ENCODE peak calls at places on chromosome 15, in eight cellular contexts. One of them, this sample, is unnamed.

GRCh38 chr15:40092416-40093223 is 16.1 kb downstream of the BMF start:
- DNase-seq in activated T-cell treated with anti-CD3 and anti-CD28 coated beads, Interleukin-2, amount 50 U/mL, for 1 hour: no peak
- DNase-seq in H4: peak; percentile 96
- DNase-seq in stimulated activated CD4-positive, alpha-beta T cell treated with anti-CD3 and anti-CD28 coated beads, Interleukin-15, amount 100 ng/mL, for 1 hour: no peak
- DNase-seq in head of caudate nucleus: peak; percentile 49
- DNase-seq in EL: peak; percentile 57
- DNase-seq in NCI-H1105 treated with DMSO at 0.1 percent for 48 hours: peak; percentile 87
- DNase-seq in activated gamma-delta T cell treated with anti-CD3 and anti-CD28 coated beads, Interleukin-2, amount 50 U/mL, for 16 hours: no peak
- DNase-seq in this sample: no peak

GRCh38 chr15:91821458-91821857 is 32.0 kb upstream of the SLCO3A1 start:
- DNase-seq in H4: no peak
- DNase-seq in head of caudate nucleus: no peak
- DNase-seq in activated gamma-delta T cell treated with anti-CD3 and anti-CD28 coated beads, Interleukin-2, amount 50 U/mL, for 16 hours: no peak
- DNase-seq in EL: no peak
- DNase-seq in activated T-cell treated with anti-CD3 and anti-CD28 coated beads, Interleukin-2, amount 50 U/mL, for 1 hour: no peak
- DNase-seq in stimulated activated CD4-positive, alpha-beta T cell treated with anti-CD3 and anti-CD28 coated beads, Interleukin-15, amount 100 ng/mL, for 1 hour: no peak
- DNase-seq in NCI-H1105 treated with DMSO at 0.1 percent for 48 hours: no peak
- DNase-seq in this sample: no peak

GRCh38 chr15:79938143-79938542 is 32.9 kb downstream of the BCL2A1 start:
- DNase-seq in activated gamma-delta T cell treated with anti-CD3 and anti-CD28 coated beads, Interleukin-2, amount 50 U/mL, for 16 hours: no peak
- DNase-seq in NCI-H1105 treated with DMSO at 0.1 percent for 48 hours: no peak
- DNase-seq in H4: no peak
- DNase-seq in EL: no peak
- DNase-seq in activated T-cell treated with anti-CD3 and anti-CD28 coated beads, Interleukin-2, amount 50 U/mL, for 1 hour: no peak
- DNase-seq in head of caudate nucleus: no peak
- DNase-seq in stimulated activated CD4-positive, alpha-beta T cell treated with anti-CD3 and anti-CD28 coated beads, Interleukin-15, amount 100 ng/mL, for 1 hour: no peak
- DNase-seq in this sample: no peak

GRCh38 chr15:38090223-38090622 is 155.8 kb downstream of the TMCO5A start:
- DNase-seq in activated T-cell treated with anti-CD3 and anti-CD28 coated beads, Interleukin-2, amount 50 U/mL, for 1 hour: no peak
- DNase-seq in NCI-H1105 treated with DMSO at 0.1 percent for 48 hours: no peak
- DNase-seq in activated gamma-delta T cell treated with anti-CD3 and anti-CD28 coated beads, Interleukin-2, amount 50 U/mL, for 16 hours: no peak
- DNase-seq in H4: no peak
- DNase-seq in head of caudate nucleus: no peak
- DNase-seq in EL: no peak
- DNase-seq in stimulated activated CD4-positive, alpha-beta T cell treated with anti-CD3 and anti-CD28 coated beads, Interleukin-15, amount 100 ng/mL, for 1 hour: no peak
- DNase-seq in this sample: no peak

GRCh38 chr15:63391669-63392354 is 10.2 kb upstream of the CA12 start:
- DNase-seq in EL: no peak
- DNase-seq in activated T-cell treated with anti-CD3 and anti-CD28 coated beads, Interleukin-2, amount 50 U/mL, for 1 hour: no peak
- DNase-seq in activated gamma-delta T cell treated with anti-CD3 and anti-CD28 coated beads, Interleukin-2, amount 50 U/mL, for 16 hours: no peak
- DNase-seq in head of caudate nucleus: no peak
- DNase-seq in NCI-H1105 treated with DMSO at 0.1 percent for 48 hours: no peak
- DNase-seq in H4: no peak
- DNase-seq in stimulated activated CD4-positive, alpha-beta T cell treated with anti-CD3 and anti-CD28 coated beads, Interleukin-15, amount 100 ng/mL, for 1 hour: no peak
- DNase-seq in this sample: no peak

GRCh38 chr15:70892912-70893560 is 410 bp downstream of the LRRC49 start:
- DNase-seq in stimulated activated CD4-positive, alpha-beta T cell treated with anti-CD3 and anti-CD28 coated beads, Interleukin-15, amount 100 ng/mL, for 1 hour: no peak
- DNase-seq in NCI-H1105 treated with DMSO at 0.1 percent for 48 hours: peak; percentile 86
- DNase-seq in head of caudate nucleus: peak; percentile 49
- DNase-seq in EL: peak; percentile 68
- DNase-seq in H4: peak; percentile 46
- DNase-seq in activated T-cell treated with anti-CD3 and anti-CD28 coated beads, Interleukin-2, amount 50 U/mL, for 1 hour: no peak
- DNase-seq in activated gamma-delta T cell treated with anti-CD3 and anti-CD28 coated beads, Interleukin-2, amount 50 U/mL, for 16 hours: no peak
- DNase-seq in this sample: no peak

GRCh38 chr15:38216763-38217162 is 35.9 kb upstream of the SPRED1 start:
- DNase-seq in head of caudate nucleus: no peak
- DNase-seq in NCI-H1105 treated with DMSO at 0.1 percent for 48 hours: no peak
- DNase-seq in H4: no peak
- DNase-seq in activated gamma-delta T cell treated with anti-CD3 and anti-CD28 coated beads, Interleukin-2, amount 50 U/mL, for 16 hours: no peak
- DNase-seq in EL: no peak
- DNase-seq in stimulated activated CD4-positive, alpha-beta T cell treated with anti-CD3 and anti-CD28 coated beads, Interleukin-15, amount 100 ng/mL, for 1 hour: no peak
- DNase-seq in activated T-cell treated with anti-CD3 and anti-CD28 coated beads, Interleukin-2, amount 50 U/mL, for 1 hour: no peak
- DNase-seq in this sample: no peak

GRCh38 chr15:93151488-93151887 is 62.5 kb upstream of the RGMA start:
- DNase-seq in H4: no peak
- DNase-seq in NCI-H1105 treated with DMSO at 0.1 percent for 48 hours: no peak
- DNase-seq in activated T-cell treated with anti-CD3 and anti-CD28 coated beads, Interleukin-2, amount 50 U/mL, for 1 hour: no peak
- DNase-seq in head of caudate nucleus: no peak
- DNase-seq in activated gamma-delta T cell treated with anti-CD3 and anti-CD28 coated beads, Interleukin-2, amount 50 U/mL, for 16 hours: no peak
- DNase-seq in EL: no peak
- DNase-seq in stimulated activated CD4-positive, alpha-beta T cell treated with anti-CD3 and anti-CD28 coated beads, Interleukin-15, amount 100 ng/mL, for 1 hour: no peak
- DNase-seq in this sample: no peak

GRCh38 chr15:40844543-40844981 is 714 bp downstream of the SPINT1 start:
- DNase-seq in NCI-H1105 treated with DMSO at 0.1 percent for 48 hours: peak; percentile 26
- DNase-seq in activated gamma-delta T cell treated with anti-CD3 and anti-CD28 coated beads, Interleukin-2, amount 50 U/mL, for 16 hours: peak; percentile 5
- DNase-seq in EL: peak; percentile 30
- DNase-seq in H4: no peak
- DNase-seq in activated T-cell treated with anti-CD3 and anti-CD28 coated beads, Interleukin-2, amount 50 U/mL, for 1 hour: peak; percentile 50
- DNase-seq in stimulated activated CD4-positive, alpha-beta T cell treated with anti-CD3 and anti-CD28 coated beads, Interleukin-15, amount 100 ng/mL, for 1 hour: no peak
- DNase-seq in head of caudate nucleus: no peak
- DNase-seq in this sample: peak; percentile 17

GRCh38 chr15:37682304-37682703 is 252.1 kb upstream of the TMCO5A start:
- DNase-seq in stimulated activated CD4-positive, alpha-beta T cell treated with anti-CD3 and anti-CD28 coated beads, Interleukin-15, amount 100 ng/mL, for 1 hour: no peak
- DNase-seq in activated T-cell treated with anti-CD3 and anti-CD28 coated beads, Interleukin-2, amount 50 U/mL, for 1 hour: no peak
- DNase-seq in H4: no peak
- DNase-seq in NCI-H1105 treated with DMSO at 0.1 percent for 48 hours: no peak
- DNase-seq in activated gamma-delta T cell treated with anti-CD3 and anti-CD28 coated beads, Interleukin-2, amount 50 U/mL, for 16 hours: no peak
- DNase-seq in head of caudate nucleus: no peak
- DNase-seq in EL: peak; percentile 16
- DNase-seq in this sample: no peak

GRCh38 chr15:33008284-33009011 is 186.1 kb downstream of the FMN1 start:
- DNase-seq in activated T-cell treated with anti-CD3 and anti-CD28 coated beads, Interleukin-2, amount 50 U/mL, for 1 hour: no peak
- DNase-seq in head of caudate nucleus: no peak
- DNase-seq in H4: peak; percentile 43
- DNase-seq in EL: peak; percentile 79
- DNase-seq in activated gamma-delta T cell treated with anti-CD3 and anti-CD28 coated beads, Interleukin-2, amount 50 U/mL, for 16 hours: no peak
- DNase-seq in stimulated activated CD4-positive, alpha-beta T cell treated with anti-CD3 and anti-CD28 coated beads, Interleukin-15, amount 100 ng/mL, for 1 hour: no peak
- DNase-seq in NCI-H1105 treated with DMSO at 0.1 percent for 48 hours: no peak
- DNase-seq in this sample: no peak

GRCh38 chr15:70875001-70875782 is 17.0 kb downstream of the THAP10 start:
- DNase-seq in stimulated activated CD4-positive, alpha-beta T cell treated with anti-CD3 and anti-CD28 coated beads, Interleukin-15, amount 100 ng/mL, for 1 hour: no peak
- DNase-seq in H4: no peak
- DNase-seq in head of caudate nucleus: peak; percentile 61
- DNase-seq in activated gamma-delta T cell treated with anti-CD3 and anti-CD28 coated beads, Interleukin-2, amount 50 U/mL, for 16 hours: no peak
- DNase-seq in EL: peak; percentile 42
- DNase-seq in NCI-H1105 treated with DMSO at 0.1 percent for 48 hours: peak; percentile 11
- DNase-seq in activated T-cell treated with anti-CD3 and anti-CD28 coated beads, Interleukin-2, amount 50 U/mL, for 1 hour: no peak
- DNase-seq in this sample: no peak

GRCh38 chr15:71698752-71699151 is 111.6 kb upstream of the NR2E3 start:
- DNase-seq in head of caudate nucleus: no peak
- DNase-seq in EL: no peak
- DNase-seq in NCI-H1105 treated with DMSO at 0.1 percent for 48 hours: no peak
- DNase-seq in activated gamma-delta T cell treated with anti-CD3 and anti-CD28 coated beads, Interleukin-2, amount 50 U/mL, for 16 hours: no peak
- DNase-seq in H4: no peak
- DNase-seq in stimulated activated CD4-positive, alpha-beta T cell treated with anti-CD3 and anti-CD28 coated beads, Interleukin-15, amount 100 ng/mL, for 1 hour: no peak
- DNase-seq in activated T-cell treated with anti-CD3 and anti-CD28 coated beads, Interleukin-2, amount 50 U/mL, for 1 hour: no peak
- DNase-seq in this sample: no peak

GRCh38 chr15:82952156-82953081 is at the start of gene HOMER2:
- DNase-seq in H4: no peak
- DNase-seq in NCI-H1105 treated with DMSO at 0.1 percent for 48 hours: peak; percentile 23
- DNase-seq in head of caudate nucleus: peak; percentile 28
- DNase-seq in activated T-cell treated with anti-CD3 and anti-CD28 coated beads, Interleukin-2, amount 50 U/mL, for 1 hour: peak; percentile 24
- DNase-seq in stimulated activated CD4-positive, alpha-beta T cell treated with anti-CD3 and anti-CD28 coated beads, Interleukin-15, amount 100 ng/mL, for 1 hour: no peak
- DNase-seq in EL: peak; percentile 19
- DNase-seq in activated gamma-delta T cell treated with anti-CD3 and anti-CD28 coated beads, Interleukin-2, amount 50 U/mL, for 16 hours: no peak
- DNase-seq in this sample: no peak

GRCh38 chr15:68114356-68114755 is 60.2 kb downstream of the PIAS1 start:
- DNase-seq in NCI-H1105 treated with DMSO at 0.1 percent for 48 hours: no peak
- DNase-seq in activated T-cell treated with anti-CD3 and anti-CD28 coated beads, Interleukin-2, amount 50 U/mL, for 1 hour: no peak
- DNase-seq in stimulated activated CD4-positive, alpha-beta T cell treated with anti-CD3 and anti-CD28 coated beads, Interleukin-15, amount 100 ng/mL, for 1 hour: no peak
- DNase-seq in H4: no peak
- DNase-seq in activated gamma-delta T cell treated with anti-CD3 and anti-CD28 coated beads, Interleukin-2, amount 50 U/mL, for 16 hours: no peak
- DNase-seq in head of caudate nucleus: no peak
- DNase-seq in EL: peak; percentile 33
- DNase-seq in this sample: no peak

GRCh38 chr15:51121118-51121517 is 26.4 kb upstream of the TNFAIP8L3 start:
- DNase-seq in activated T-cell treated with anti-CD3 and anti-CD28 coated beads, Interleukin-2, amount 50 U/mL, for 1 hour: no peak
- DNase-seq in activated gamma-delta T cell treated with anti-CD3 and anti-CD28 coated beads, Interleukin-2, amount 50 U/mL, for 16 hours: no peak
- DNase-seq in head of caudate nucleus: no peak
- DNase-seq in stimulated activated CD4-positive, alpha-beta T cell treated with anti-CD3 and anti-CD28 coated beads, Interleukin-15, amount 100 ng/mL, for 1 hour: no peak
- DNase-seq in H4: peak; percentile 80
- DNase-seq in NCI-H1105 treated with DMSO at 0.1 percent for 48 hours: no peak
- DNase-seq in EL: peak; percentile 92
- DNase-seq in this sample: no peak

GRCh38 chr15:42919794-42920280 is 741 bp downstream of the TTBK2 start:
- DNase-seq in activated gamma-delta T cell treated with anti-CD3 and anti-CD28 coated beads, Interleukin-2, amount 50 U/mL, for 16 hours: no peak
- DNase-seq in activated T-cell treated with anti-CD3 and anti-CD28 coated beads, Interleukin-2, amount 50 U/mL, for 1 hour: no peak
- DNase-seq in stimulated activated CD4-positive, alpha-beta T cell treated with anti-CD3 and anti-CD28 coated beads, Interleukin-15, amount 100 ng/mL, for 1 hour: no peak
- DNase-seq in NCI-H1105 treated with DMSO at 0.1 percent for 48 hours: peak; percentile 30
- DNase-seq in EL: peak; percentile 52
- DNase-seq in head of caudate nucleus: peak; percentile 32
- DNase-seq in H4: peak; percentile 19
- DNase-seq in this sample: peak; percentile 0

GRCh38 chr15:76994496-76994895 is 430 bp upstream of the PSTPIP1 start:
- DNase-seq in activated T-cell treated with anti-CD3 and anti-CD28 coated beads, Interleukin-2, amount 50 U/mL, for 1 hour: no peak
- DNase-seq in H4: no peak
- DNase-seq in NCI-H1105 treated with DMSO at 0.1 percent for 48 hours: no peak
- DNase-seq in stimulated activated CD4-positive, alpha-beta T cell treated with anti-CD3 and anti-CD28 coated beads, Interleukin-15, amount 100 ng/mL, for 1 hour: no peak
- DNase-seq in head of caudate nucleus: no peak
- DNase-seq in activated gamma-delta T cell treated with anti-CD3 and anti-CD28 coated beads, Interleukin-2, amount 50 U/mL, for 16 hours: no peak
- DNase-seq in EL: no peak
- DNase-seq in this sample: no peak

GRCh38 chr15:59616390-59616789 is 4.8 kb downstream of the GCNT3 start:
- DNase-seq in EL: no peak
- DNase-seq in NCI-H1105 treated with DMSO at 0.1 percent for 48 hours: no peak
- DNase-seq in activated gamma-delta T cell treated with anti-CD3 and anti-CD28 coated beads, Interleukin-2, amount 50 U/mL, for 16 hours: no peak
- DNase-seq in H4: no peak
- DNase-seq in activated T-cell treated with anti-CD3 and anti-CD28 coated beads, Interleukin-2, amount 50 U/mL, for 1 hour: no peak
- DNase-seq in stimulated activated CD4-positive, alpha-beta T cell treated with anti-CD3 and anti-CD28 coated beads, Interleukin-15, amount 100 ng/mL, for 1 hour: no peak
- DNase-seq in head of caudate nucleus: no peak
- DNase-seq in this sample: no peak

GRCh38 chr15:71435552-71435951 is 320.3 kb downstream of the THSD4 start:
- DNase-seq in activated gamma-delta T cell treated with anti-CD3 and anti-CD28 coated beads, Interleukin-2, amount 50 U/mL, for 16 hours: no peak
- DNase-seq in stimulated activated CD4-positive, alpha-beta T cell treated with anti-CD3 and anti-CD28 coated beads, Interleukin-15, amount 100 ng/mL, for 1 hour: no peak
- DNase-seq in H4: no peak
- DNase-seq in activated T-cell treated with anti-CD3 and anti-CD28 coated beads, Interleukin-2, amount 50 U/mL, for 1 hour: no peak
- DNase-seq in NCI-H1105 treated with DMSO at 0.1 percent for 48 hours: no peak
- DNase-seq in head of caudate nucleus: no peak
- DNase-seq in EL: no peak
- DNase-seq in this sample: no peak

GRCh38 chr15:78204351-78205309 is 29.7 kb downstream of the ACSBG1 start:
- DNase-seq in activated gamma-delta T cell treated with anti-CD3 and anti-CD28 coated beads, Interleukin-2, amount 50 U/mL, for 16 hours: no peak
- DNase-seq in H4: no peak
- DNase-seq in head of caudate nucleus: peak; percentile 72
- DNase-seq in activated T-cell treated with anti-CD3 and anti-CD28 coated beads, Interleukin-2, amount 50 U/mL, for 1 hour: no peak
- DNase-seq in EL: no peak
- DNase-seq in NCI-H1105 treated with DMSO at 0.1 percent for 48 hours: no peak
- DNase-seq in stimulated activated CD4-positive, alpha-beta T cell treated with anti-CD3 and anti-CD28 coated beads, Interleukin-15, amount 100 ng/mL, for 1 hour: no peak
- DNase-seq in this sample: no peak

GRCh38 chr15:33729648-33730047 is 238.6 kb upstream of the CHRM5 start:
- DNase-seq in head of caudate nucleus: peak; percentile 11
- DNase-seq in NCI-H1105 treated with DMSO at 0.1 percent for 48 hours: peak; percentile 6
- DNase-seq in H4: peak; percentile 14
- DNase-seq in stimulated activated CD4-positive, alpha-beta T cell treated with anti-CD3 and anti-CD28 coated beads, Interleukin-15, amount 100 ng/mL, for 1 hour: no peak
- DNase-seq in activated gamma-delta T cell treated with anti-CD3 and anti-CD28 coated beads, Interleukin-2, amount 50 U/mL, for 16 hours: no peak
- DNase-seq in activated T-cell treated with anti-CD3 and anti-CD28 coated beads, Interleukin-2, amount 50 U/mL, for 1 hour: no peak
- DNase-seq in EL: no peak
- DNase-seq in this sample: no peak

GRCh38 chr15:68674975-68675374 is 96.2 kb downstream of the CORO2B start:
- DNase-seq in activated T-cell treated with anti-CD3 and anti-CD28 coated beads, Interleukin-2, amount 50 U/mL, for 1 hour: no peak
- DNase-seq in stimulated activated CD4-positive, alpha-beta T cell treated with anti-CD3 and anti-CD28 coated beads, Interleukin-15, amount 100 ng/mL, for 1 hour: no peak
- DNase-seq in EL: no peak
- DNase-seq in head of caudate nucleus: no peak
- DNase-seq in NCI-H1105 treated with DMSO at 0.1 percent for 48 hours: no peak
- DNase-seq in H4: no peak
- DNase-seq in activated gamma-delta T cell treated with anti-CD3 and anti-CD28 coated beads, Interleukin-2, amount 50 U/mL, for 16 hours: no peak
- DNase-seq in this sample: no peak

GRCh38 chr15:71385026-71385425 is 269.8 kb downstream of the THSD4 start:
- DNase-seq in H4: no peak
- DNase-seq in activated gamma-delta T cell treated with anti-CD3 and anti-CD28 coated beads, Interleukin-2, amount 50 U/mL, for 16 hours: no peak
- DNase-seq in head of caudate nucleus: no peak
- DNase-seq in EL: no peak
- DNase-seq in NCI-H1105 treated with DMSO at 0.1 percent for 48 hours: peak; percentile 73
- DNase-seq in activated T-cell treated with anti-CD3 and anti-CD28 coated beads, Interleukin-2, amount 50 U/mL, for 1 hour: no peak
- DNase-seq in stimulated activated CD4-positive, alpha-beta T cell treated with anti-CD3 and anti-CD28 coated beads, Interleukin-15, amount 100 ng/mL, for 1 hour: no peak
- DNase-seq in this sample: no peak

GRCh38 chr15:90859234-90860131 is 8.9 kb upstream of the FURIN start:
- DNase-seq in activated T-cell treated with anti-CD3 and anti-CD28 coated beads, Interleukin-2, amount 50 U/mL, for 1 hour: no peak
- DNase-seq in NCI-H1105 treated with DMSO at 0.1 percent for 48 hours: no peak
- DNase-seq in activated gamma-delta T cell treated with anti-CD3 and anti-CD28 coated beads, Interleukin-2, amount 50 U/mL, for 16 hours: no peak
- DNase-seq in H4: no peak
- DNase-seq in EL: no peak
- DNase-seq in stimulated activated CD4-positive, alpha-beta T cell treated with anti-CD3 and anti-CD28 coated beads, Interleukin-15, amount 100 ng/mL, for 1 hour: no peak
- DNase-seq in head of caudate nucleus: no peak
- DNase-seq in this sample: no peak

GRCh38 chr15:87419341-87419740 is 837.2 kb downstream of the NTRK3 start:
- DNase-seq in H4: no peak
- DNase-seq in EL: peak; percentile 44
- DNase-seq in head of caudate nucleus: no peak
- DNase-seq in activated T-cell treated with anti-CD3 and anti-CD28 coated beads, Interleukin-2, amount 50 U/mL, for 1 hour: no peak
- DNase-seq in activated gamma-delta T cell treated with anti-CD3 and anti-CD28 coated beads, Interleukin-2, amount 50 U/mL, for 16 hours: no peak
- DNase-seq in NCI-H1105 treated with DMSO at 0.1 percent for 48 hours: no peak
- DNase-seq in stimulated activated CD4-positive, alpha-beta T cell treated with anti-CD3 and anti-CD28 coated beads, Interleukin-15, amount 100 ng/mL, for 1 hour: no peak
- DNase-seq in this sample: no peak

GRCh38 chr15:49978171-49978570 is 140.9 kb downstream of the ATP8B4 start:
- DNase-seq in head of caudate nucleus: no peak
- DNase-seq in NCI-H1105 treated with DMSO at 0.1 percent for 48 hours: no peak
- DNase-seq in activated gamma-delta T cell treated with anti-CD3 and anti-CD28 coated beads, Interleukin-2, amount 50 U/mL, for 16 hours: no peak
- DNase-seq in H4: peak; percentile 9
- DNase-seq in activated T-cell treated with anti-CD3 and anti-CD28 coated beads, Interleukin-2, amount 50 U/mL, for 1 hour: no peak
- DNase-seq in EL: no peak
- DNase-seq in stimulated activated CD4-positive, alpha-beta T cell treated with anti-CD3 and anti-CD28 coated beads, Interleukin-15, amount 100 ng/mL, for 1 hour: no peak
- DNase-seq in this sample: no peak

GRCh38 chr15:101179341-101180153 is 72.3 kb downstream of the CHSY1 start:
- DNase-seq in H4: no peak
- DNase-seq in EL: peak; percentile 75
- DNase-seq in NCI-H1105 treated with DMSO at 0.1 percent for 48 hours: no peak
- DNase-seq in activated gamma-delta T cell treated with anti-CD3 and anti-CD28 coated beads, Interleukin-2, amount 50 U/mL, for 16 hours: no peak
- DNase-seq in stimulated activated CD4-positive, alpha-beta T cell treated with anti-CD3 and anti-CD28 coated beads, Interleukin-15, amount 100 ng/mL, for 1 hour: no peak
- DNase-seq in activated T-cell treated with anti-CD3 and anti-CD28 coated beads, Interleukin-2, amount 50 U/mL, for 1 hour: no peak
- DNase-seq in head of caudate nucleus: no peak
- DNase-seq in this sample: no peak